ENCODE peak calls at places on chromosome 6, in five cellular contexts. Z is fibroblast of pulmonary artery, U is left lung, C is GM10248, K is coronary artery. D is an unnamed sample.

GRCh38 chr6:113094781-113095180 is 747.7 kb downstream of the RFPL4B start:
- DNase-seq in Z (peak), C (no peak), U (no peak), K (no peak), D (no peak)

GRCh38 chr6:80210618-80211017 is 104.1 kb downstream of the BCKDHB start:
- DNase-seq in U (no peak), C (no peak), K (no peak), Z (peak), D (no peak)

GRCh38 chr6:111418971-111419693 is 63.9 kb downstream of the REV3L start:
- DNase-seq in Z (peak), K (no peak), U (no peak), C (no peak), D (no peak)

GRCh38 chr6:139536751-139537617 is 162.5 kb upstream of the CITED2 start:
- DNase-seq in K (no peak), C (no peak), Z (peak), U (no peak), D (no peak)

GRCh38 chr6:148521586-148521985 is 178.9 kb downstream of the SASH1 start:
- DNase-seq in K (no peak), C (no peak), Z (peak), U (no peak), D (no peak)

GRCh38 chr6:79077680-79078056 is 386 bp downstream of the PHIP start:
- DNase-seq in Z (no peak), K (no peak), C (peak), U (no peak), D (peak)

GRCh38 chr6:958531-958930 is 265.6 kb upstream of the EXOC2 start:
- DNase-seq in C (no peak), Z (no peak), U (no peak), K (no peak), D (no peak)

GRCh38 chr6:35085359-35086281 is 55.5 kb downstream of the TCP11 start:
- DNase-seq in C (no peak), Z (no peak), K (no peak), U (no peak), D (no peak)

GRCh38 chr6:129890164-129890563 is 29.0 kb upstream of the TMEM244 start:
- DNase-seq in C (no peak), K (no peak), Z (peak), U (no peak), D (no peak)

GRCh38 chr6:129890701-129891100 is 29.6 kb upstream of the TMEM244 start:
- DNase-seq in U (no peak), K (no peak), C (no peak), Z (no peak), D (no peak)

GRCh38 chr6:129894904-129895303 is 33.8 kb upstream of the TMEM244 start:
- DNase-seq in U (no peak), K (no peak), C (no peak), Z (no peak), D (no peak)

GRCh38 chr6:129895692-129896091 is 34.6 kb upstream of the TMEM244 start:
- DNase-seq in U (no peak), C (no peak), Z (no peak), K (no peak), D (no peak)

GRCh38 chr6:129893513-129894098 is 32.5 kb upstream of the TMEM244 start:
- DNase-seq in U (no peak), Z (peak), C (no peak), K (no peak), D (no peak)
- TF ChIP-seq CTCF in U (no peak), Z (peak), C (peak), K (no peak), D (peak)

GRCh38 chr6:150905769-150906168 is 40.3 kb downstream of the MTHFD1L start:
- DNase-seq in K (peak), C (no peak), U (no peak), Z (no peak), D (no peak)
- TF ChIP-seq CTCF in K (no peak), C (peak), U (no peak), Z (peak), D (no peak)

DNA sequence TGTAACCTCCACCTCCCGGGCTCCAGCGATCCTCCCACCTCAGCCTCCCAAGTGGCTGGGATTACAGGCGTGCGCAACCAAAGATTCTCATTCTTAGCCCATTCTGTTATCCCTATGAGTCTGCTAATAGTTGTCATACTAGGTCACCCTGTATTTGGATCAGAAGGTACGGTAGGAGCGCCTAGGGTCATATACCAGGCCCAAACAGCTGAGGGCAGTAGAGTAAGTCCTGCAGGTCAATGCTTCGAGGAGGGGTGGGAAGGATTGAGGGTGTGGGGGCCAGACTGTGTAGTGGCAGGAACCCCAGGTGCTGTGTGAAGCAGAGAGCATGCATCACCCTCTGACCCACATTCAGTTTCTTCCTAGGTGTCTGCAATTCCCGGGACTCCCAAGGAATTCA is 22.7 kb upstream of the POU5F1 start:
- DNase-seq in K (no peak), U (no peak), Z (no peak), C (no peak), D (no peak)
- TF ChIP-seq CTCF in K (no peak), U (no peak), Z (no peak), C (peak), D (no peak)

DNA sequence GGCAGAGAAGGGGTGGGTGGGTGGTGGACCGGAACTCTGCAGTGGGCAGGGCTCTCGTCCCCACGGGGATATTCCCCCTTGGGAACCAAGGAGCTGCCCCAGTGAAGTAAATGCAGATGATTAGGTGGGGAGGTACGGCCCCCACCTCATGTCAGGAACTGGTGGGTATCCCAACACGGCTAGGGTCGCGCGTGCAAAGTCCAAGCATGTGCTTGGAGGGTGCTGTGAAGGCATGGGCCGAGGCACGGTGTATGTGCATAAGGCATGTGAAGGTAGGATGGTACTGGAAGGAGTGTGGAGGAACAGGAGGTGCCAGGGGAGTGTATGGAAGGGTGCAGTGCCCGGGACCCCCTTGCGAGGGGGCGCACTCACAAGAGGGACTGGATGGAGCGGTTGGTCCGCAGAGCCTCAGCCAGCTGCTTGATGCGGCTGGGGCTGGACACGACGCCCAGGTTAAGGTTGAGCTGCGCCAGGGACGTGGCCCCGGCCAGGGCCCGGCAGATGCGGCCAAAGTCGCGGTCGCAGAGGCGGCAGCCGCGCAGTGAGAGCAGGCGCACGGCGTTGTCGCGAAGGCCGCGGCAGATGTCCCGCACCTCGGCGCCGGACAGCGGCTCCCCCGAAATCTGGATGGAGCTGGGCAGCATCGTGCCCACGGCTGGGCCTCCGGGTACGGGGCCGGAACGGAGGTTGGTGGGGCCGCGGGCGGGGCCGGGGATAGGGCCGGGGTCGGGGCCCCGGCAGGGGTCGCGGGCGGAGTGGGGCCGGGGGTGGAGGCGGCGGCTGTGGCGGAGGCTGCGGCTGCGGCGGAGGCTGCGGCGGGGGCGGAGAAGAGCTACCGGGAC is 783 bp downstream of the LRRC73 start:
- DNase-seq in U (no peak), K (no peak), Z (no peak), C (no peak), D (peak)
- TF ChIP-seq CTCF in U (no peak), K (no peak), Z (no peak), C (no peak), D (no peak)

GRCh38 chr6:37100740-37101139 is 69.2 kb upstream of the PIM1 start:
- DNase-seq in C (no peak), Z (no peak), K (no peak), U (no peak), D (no peak)
- TF ChIP-seq CTCF in C (no peak), Z (no peak), K (no peak), U (no peak), D (no peak)

DNA sequence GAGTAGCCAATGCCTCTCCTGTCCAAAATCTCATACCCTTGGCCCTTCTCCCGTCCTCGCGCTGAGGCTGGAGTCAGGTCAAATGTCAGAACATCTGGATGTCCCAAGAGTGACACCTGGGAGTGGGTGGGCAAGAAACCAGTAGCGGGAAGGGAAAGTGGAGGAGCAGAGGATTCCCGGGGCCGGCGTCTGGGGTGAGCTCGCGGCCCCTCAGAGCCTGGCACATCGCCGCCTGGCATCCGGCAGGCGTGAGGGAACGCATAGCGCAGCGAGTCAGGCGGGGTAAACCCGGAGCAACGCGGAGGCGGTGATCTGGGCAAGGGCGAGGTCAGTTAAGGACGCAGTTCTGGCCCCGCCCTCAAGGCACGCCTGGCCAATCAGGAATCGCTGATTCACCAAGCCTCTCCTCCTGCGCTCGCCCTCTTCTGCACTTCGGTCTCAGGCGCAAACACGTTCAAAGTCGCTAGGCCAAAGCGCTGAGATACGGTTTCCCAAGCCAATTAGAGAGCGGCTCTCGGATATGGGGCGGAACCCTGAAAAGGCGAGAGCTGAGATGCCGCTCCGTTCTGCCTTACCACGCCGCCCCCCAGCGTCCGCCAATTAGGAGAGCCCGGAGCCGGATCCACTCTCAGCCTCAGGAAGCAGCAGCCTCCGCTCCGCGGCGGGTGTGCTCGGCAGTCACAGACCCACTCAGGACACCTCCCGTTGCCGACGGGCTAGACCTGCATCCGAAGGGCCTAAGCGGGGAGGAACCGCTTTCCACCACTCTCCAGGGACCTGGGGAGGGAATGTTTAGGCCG is 22.5 kb downstream of the VPS52 start:
- DNase-seq in U (peak), K (peak), Z (peak), C (peak), D (peak)
- TF ChIP-seq CTCF in U (no peak), K (no peak), Z (no peak), C (no peak), D (no peak)

DNA sequence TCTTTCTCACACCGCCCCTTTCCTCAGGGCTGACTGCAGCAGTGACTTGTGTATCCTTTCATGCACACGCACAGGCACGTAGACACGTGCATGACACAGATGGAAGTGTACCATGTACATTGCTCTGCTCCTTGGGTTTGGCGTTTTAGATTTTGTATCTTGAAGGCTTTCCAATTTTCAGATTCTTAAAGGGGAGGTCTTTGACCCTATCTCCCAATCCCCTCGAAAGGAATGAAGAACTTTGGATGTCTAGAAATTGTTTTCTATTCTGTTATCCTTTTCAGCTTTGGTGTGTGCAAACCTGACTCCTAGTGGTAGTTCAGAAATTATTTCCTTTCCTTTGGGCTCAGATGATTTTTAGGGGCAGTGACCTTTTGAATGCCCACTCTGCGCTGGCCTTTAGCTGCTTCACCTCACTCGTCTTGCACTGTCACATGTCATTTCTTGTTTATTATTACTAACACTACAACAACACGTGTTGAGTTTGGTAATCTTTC is 63.0 kb downstream of the HIVEP1 start:
- DNase-seq in K (no peak), U (no peak), C (no peak), Z (peak), D (no peak)
- TF ChIP-seq CTCF in K (no peak), U (peak), C (peak), Z (peak), D (peak)

D was measured in Calu3.